ENCODE peak calls at places on chromosomes 7 and 10, in six cellular contexts. N is IMR-90, L is mesendoderm, F is neuronal stem cell, D is H9, S is trophoblast cell. R is an unnamed sample.

GRCh38 chr10:130028465-130028819 is 64.4 kb upstream of the EBF3 start:
- DNase-seq in N (no peak), L (no peak), F (no peak), D (no peak), S (no peak), R (no peak)

GRCh38 chr7:17239683-17240521 is 58.5 kb upstream of the AHR start:
- DNase-seq in N (peak), L (peak), F (no peak), D (no peak), S (peak), R (peak)

GRCh38 chr10:90204956-90205695 is 503.7 kb downstream of the KIF20B start:
- DNase-seq in N (no peak), L (no peak), F (no peak), D (no peak), S (peak), R (peak)

GRCh38 chr10:60142736-60143135 is 236.4 kb upstream of the CCDC6 start:
- DNase-seq in N (no peak), L (no peak), F (no peak), D (no peak), S (no peak), R (no peak)

GRCh38 chr7:158957921-158958471 is 101.6 kb downstream of the DYNC2I1 start:
- DNase-seq in N (no peak), L (no peak), F (no peak), D (peak), S (no peak), R (no peak)

GRCh38 chr7:93378131-93378530 is 146.0 kb downstream of the VPS50 start:
- DNase-seq in N (no peak), L (no peak), F (no peak), D (no peak), S (no peak), R (no peak)

GRCh38 chr10:11043039-11043438 is 25.4 kb downstream of the CELF2 start:
- DNase-seq in N (no peak), L (no peak), F (no peak), D (no peak), S (no peak), R (no peak)

GRCh38 chr10:110504111-110504735 is 6.5 kb downstream of the DUSP5 start:
- DNase-seq in N (peak), L (no peak), F (no peak), D (no peak), S (peak), R (peak)

GRCh38 chr7:30886608-30887011 is 25.0 kb upstream of the AQP1 start:
- DNase-seq in N (no peak), L (no peak), F (no peak), D (no peak), S (no peak), R (no peak)

GRCh38 chr10:124657806-124658205 is 86.4 kb downstream of the FAM53B start:
- DNase-seq in N (peak), L (no peak), F (no peak), D (no peak), S (peak), R (peak)

GRCh38 chr10:79342811-79343541 is 4.3 kb upstream of the PPIF start:
- DNase-seq in N (peak), L (no peak), F (no peak), D (peak), S (no peak), R (no peak)

GRCh38 chr7:77989981-77990566 is 191.5 kb downstream of the PHTF2 start:
- DNase-seq in N (no peak), L (peak), F (no peak), D (peak), S (no peak), R (peak)

GRCh38 chr10:125375210-125375609 is 214.8 kb upstream of the CTBP2 start:
- DNase-seq in N (peak), L (peak), F (no peak), D (no peak), S (no peak), R (no peak)

GRCh38 chr7:142375710-142376313 is 118.0 kb upstream of the PRSS58 start:
- DNase-seq in N (peak), L (peak), F (no peak), D (peak), S (peak), R (peak)

GRCh38 chr10:97261188-97261587 is 31.2 kb downstream of the ARHGAP19 start:
- DNase-seq in N (no peak), L (no peak), F (no peak), D (no peak), S (no peak), R (no peak)

GRCh38 chr7:914521-915194 is 38.3 kb downstream of the GET4 start:
- DNase-seq in N (no peak), L (no peak), F (no peak), D (no peak), S (no peak), R (no peak)
- H3K23ac ChIP-seq in N (no peak), L (no peak), F (peak), D (no peak), S (no peak), R (no peak)

GRCh38 chr7:100219271-100219737 is 445 bp upstream of the PVRIG start:
- DNase-seq in N (no peak), L (no peak), F (no peak), D (no peak), S (no peak), R (no peak)
- H3K4ac ChIP-seq in N (no peak), L (no peak), F (no peak), D (no peak), S (no peak), R (no peak)

DNA sequence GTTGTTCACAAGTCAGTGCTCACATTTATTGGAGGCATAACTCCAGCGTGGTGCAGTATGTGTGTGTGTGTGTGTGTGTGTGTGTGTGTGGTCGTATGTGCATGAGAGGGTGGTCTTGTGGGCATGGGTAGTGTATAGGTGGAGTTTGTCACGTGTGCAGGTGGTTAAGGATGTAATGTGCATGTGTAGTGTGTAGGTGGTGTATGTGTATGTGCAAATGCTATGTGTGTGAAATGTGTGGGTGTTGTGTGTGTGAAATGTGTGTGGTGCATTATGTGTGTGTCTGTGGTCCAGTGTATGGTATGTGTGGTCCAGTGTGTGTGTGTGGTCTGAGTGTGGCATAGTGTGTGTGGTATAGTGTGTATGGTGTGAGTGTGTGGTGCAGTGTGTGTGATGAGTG is 30.3 kb upstream of the PODXL start:
- DNase-seq in N (no peak), L (no peak), F (no peak), D (no peak), S (no peak), R (no peak)
- H3K23ac ChIP-seq in N (peak), L (no peak), F (peak), D (no peak), S (no peak), R (no peak)

GRCh38 chr7:73742753-73743641 is 4.4 kb upstream of the ABHD11 start:
- DNase-seq in N (no peak), L (peak), F (peak), D (peak), S (peak), R (peak)
- H3K4ac ChIP-seq in N (no peak), L (no peak), F (peak), D (peak), S (peak), R (no peak)

GRCh38 chr10:118042827-118043242 is 3.9 kb downstream of the RAB11FIP2 start:
- DNase-seq in N (no peak), L (no peak), F (no peak), D (no peak), S (no peak), R (no peak)

GRCh38 chr10:118047363-118047719 is 600 bp upstream of the RAB11FIP2 start:
- DNase-seq in N (no peak), L (no peak), F (no peak), D (no peak), S (no peak), R (no peak)

GRCh38 chr10:118045154-118045841 is 1.4 kb downstream of the RAB11FIP2 start:
- DNase-seq in N (no peak), L (no peak), F (no peak), D (no peak), S (no peak), R (no peak)

GRCh38 chr10:118046491-118047362 is at the start of gene RAB11FIP2:
- DNase-seq in N (peak), L (peak), F (peak), D (peak), S (peak), R (peak)

DNA sequence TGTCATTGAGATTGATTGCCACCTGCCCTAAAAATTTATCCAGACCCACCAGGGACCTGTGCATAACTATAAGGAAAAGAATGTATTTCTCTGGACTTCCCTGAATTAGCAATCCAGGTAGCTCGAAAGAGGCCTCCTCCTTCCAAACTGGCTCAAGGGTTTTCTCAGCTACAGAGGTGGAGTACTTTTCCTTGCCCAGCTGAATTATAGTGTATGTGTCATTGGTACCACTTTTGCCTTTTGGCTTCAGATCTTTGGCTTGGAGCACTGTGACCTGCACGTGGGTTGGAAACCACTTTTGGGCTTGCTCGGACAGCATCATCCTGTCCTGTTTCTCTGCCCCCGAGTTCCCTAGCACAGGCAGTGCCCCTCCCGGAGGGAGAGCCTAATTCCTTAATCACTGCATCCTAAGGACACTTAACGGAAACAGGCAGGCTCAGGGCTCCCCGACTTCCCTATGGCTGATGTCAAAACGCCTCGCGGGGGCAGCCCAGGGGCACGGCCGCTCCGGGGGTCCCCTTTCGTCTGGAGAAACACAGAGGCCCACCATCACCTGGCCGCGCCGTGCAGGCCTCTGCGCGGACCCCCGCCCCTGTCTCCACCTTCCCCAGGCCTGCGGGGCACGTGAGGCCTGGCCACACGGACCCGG is 775 bp downstream of the RAB11FIP2 start:
- DNase-seq in N (peak), L (peak), F (no peak), D (no peak), S (peak), R (peak)
- H3K23ac ChIP-seq in N (peak), L (no peak), F (no peak), D (no peak), S (no peak), R (no peak)

GRCh38 chr10:132030898-132031463 is 34.8 kb upstream of the JAKMIP3 start:
- DNase-seq in N (no peak), L (no peak), F (no peak), D (no peak), S (no peak), R (no peak)
- H3K4ac ChIP-seq in N (no peak), L (no peak), F (no peak), D (no peak), S (no peak), R (no peak)

DNA sequence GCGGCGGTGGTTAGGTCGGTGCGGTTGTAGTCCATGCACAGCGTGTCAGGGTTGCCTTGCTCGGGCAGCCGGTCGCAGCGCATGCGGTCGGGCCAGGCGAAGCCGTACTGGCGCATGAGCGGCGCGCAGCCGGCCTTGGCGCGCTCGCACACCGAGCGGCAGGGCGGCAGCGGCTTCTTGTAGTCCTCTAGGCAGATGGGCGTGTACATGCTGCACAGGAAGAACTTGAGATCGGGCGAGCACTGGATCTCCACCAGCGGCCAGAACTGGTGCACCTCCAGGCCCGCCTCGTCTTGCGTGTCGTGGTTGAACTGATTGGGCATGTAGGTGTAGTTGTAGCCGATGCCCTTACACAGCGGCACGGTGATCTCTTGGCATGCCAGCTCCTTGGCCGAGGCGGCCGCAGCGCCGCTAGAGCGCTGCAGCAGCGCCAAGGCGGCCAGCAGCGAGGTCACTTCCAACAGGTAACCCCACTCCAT is 1.1 kb downstream of the FZD8 start:
- DNase-seq in N (peak), L (peak), F (peak), D (peak), S (peak), R (peak)
- H3K23ac ChIP-seq in N (peak), L (peak), F (peak), D (no peak), S (no peak), R (peak)

GRCh38 chr10:558331-558730 is 131.1 kb downstream of the DIP2C start:
- DNase-seq in N (no peak), L (no peak), F (no peak), D (no peak), S (no peak), R (no peak)

GRCh38 chr10:558891-559766 is 130.3 kb downstream of the DIP2C start:
- DNase-seq in N (peak), L (no peak), F (no peak), D (no peak), S (peak), R (no peak)

GRCh38 chr10:559767-560047 is 129.8 kb downstream of the DIP2C start:
- DNase-seq in N (no peak), L (no peak), F (no peak), D (no peak), S (no peak), R (no peak)

GRCh38 chr10:556971-557370 is 132.5 kb downstream of the DIP2C start:
- DNase-seq in N (no peak), L (no peak), F (no peak), D (no peak), S (no peak), R (no peak)

GRCh38 chr10:557792-558328 is 131.6 kb downstream of the DIP2C start:
- DNase-seq in N (no peak), L (peak), F (no peak), D (no peak), S (peak), R (peak)
- H3K4ac ChIP-seq in N (no peak), L (no peak), F (no peak), D (no peak), S (no peak), R (no peak)

R was measured in mesenchymal stem cell.